ENCODE peak calls at places on chromosome 18, in ten cellular contexts. W is fibroblast of lung; R is activated CD4-positive, alpha-beta T cell treated with anti-CD3 and anti-CD28 coated beads for 4 hours; G is K562; B is A172; A is stimulated activated naive CD4-positive, alpha-beta T cell treated with Interleukin-2 at 50 U/mL for 16 hours; E is right cardiac atrium; N is HuH-7.5; U is NCI-H1092 treated with DMSO at 0.1 percent for 48 hours; F is astrocyte of the hippocampus. H is an unnamed sample.
A peak's percentile ranks its signal among the peaks of the same experiment; 100 is the strongest.

GRCh38 chr18:12165038-12165768 is 71.6 kb downstream of the ANKRD62 start:
- DNase-seq in B (no peak), G (no peak), N (no peak), E (no peak), W (no peak), U (no peak), R (no peak), A (no peak), F (no peak), H (no peak)

GRCh38 chr18:21453512-21453862 is 147.0 kb downstream of the ESCO1 start:
- DNase-seq in N (no peak), B (peak; percentile 51), W (no peak), A (no peak), G (no peak), R (no peak), F (peak; percentile 31), U (no peak), E (no peak), H (no peak)

GRCh38 chr18:46555724-46556123 is 101.3 kb downstream of the LOXHD1 start:
- DNase-seq in U (peak; percentile 21), A (no peak), F (no peak), G (peak; percentile 54), E (no peak), B (no peak), N (peak; percentile 28), W (no peak), R (no peak), H (no peak)

GRCh38 chr18:53764086-53764485 is 460.4 kb downstream of the MBD2 start:
- DNase-seq in N (no peak), U (no peak), R (no peak), F (no peak), E (no peak), G (no peak), W (no peak), A (no peak), B (no peak), H (no peak)

GRCh38 chr18:48222118-48222517 is 187.1 kb downstream of the ZBTB7C start:
- DNase-seq in W (peak; percentile 9), U (peak; percentile 97), E (no peak), G (no peak), A (no peak), N (no peak), R (no peak), F (peak; percentile 46), B (peak; percentile 17), H (no peak)

GRCh38 chr18:48662021-48662661 is 123.3 kb downstream of the CTIF start:
- DNase-seq in E (no peak), U (no peak), B (peak; percentile 19), A (no peak), N (peak; percentile 65), F (peak; percentile 65), W (peak; percentile 71), G (no peak), R (no peak), H (no peak)

GRCh38 chr18:46261799-46262198 is 157.6 kb downstream of the HAUS1 start:
- DNase-seq in A (no peak), E (no peak), W (no peak), F (no peak), U (no peak), N (no peak), G (no peak), B (no peak), R (no peak), H (no peak)

GRCh38 chr18:5417342-5417741 is 121.8 kb upstream of the ZBTB14 start:
- DNase-seq in W (peak; percentile 53), U (no peak), R (no peak), A (no peak), E (no peak), G (no peak), B (no peak), F (no peak), N (no peak), H (no peak)

GRCh38 chr18:51162617-51163016 is 34.9 kb downstream of the MEX3C start:
- DNase-seq in G (no peak), W (no peak), E (no peak), B (no peak), U (no peak), R (no peak), N (no peak), F (no peak), A (no peak), H (no peak)

GRCh38 chr18:21896732-21897336 is 156.2 kb downstream of the MIB1 start:
- DNase-seq in E (peak; percentile 70), U (no peak), F (no peak), N (no peak), G (peak; percentile 23), A (no peak), R (no peak), B (no peak), W (no peak), H (no peak)

GRCh38 chr18:48623468-48624220 is 84.8 kb downstream of the CTIF start:
- DNase-seq in N (no peak), R (no peak), A (no peak), F (peak; percentile 87), G (peak; percentile 11), W (peak; percentile 63), E (no peak), U (no peak), B (peak; percentile 60), H (no peak)

GRCh38 chr18:76619342-76620315 is 124.6 kb upstream of the ZNF516 start:
- DNase-seq in E (peak; percentile 81), A (no peak), F (peak; percentile 69), B (no peak), R (no peak), W (peak; percentile 76), G (no peak), U (peak; percentile 82), N (no peak), H (no peak)

GRCh38 chr18:12884521-12885323 is 685 bp upstream of the PTPN2 start:
- DNase-seq in N (peak; percentile 57), F (no peak), E (no peak), W (peak; percentile 18), B (no peak), G (no peak), U (no peak), R (no peak), A (no peak), H (no peak)

GRCh38 chr18:22166070-22166972 is 3.1 kb upstream of the GATA6 start:
- DNase-seq in W (peak; percentile 47), F (peak; percentile 42), A (no peak), E (peak; percentile 93), B (no peak), G (no peak), N (peak; percentile 66), R (no peak), U (no peak), H (no peak)

GRCh38 chr18:11553098-11553940 is 56.1 kb upstream of the SLC35G4 start:
- DNase-seq in A (no peak), U (peak; percentile 20), B (peak; percentile 53), E (no peak), W (peak; percentile 68), F (peak; percentile 78), G (peak; percentile 66), R (no peak), N (peak; percentile 70), H (no peak)

GRCh38 chr18:49690307-49690706 is 123.0 kb downstream of the ACAA2 start:
- DNase-seq in E (no peak), U (no peak), F (peak; percentile 81), N (no peak), A (no peak), R (no peak), W (peak; percentile 97), B (peak; percentile 68), G (no peak), H (no peak)

GRCh38 chr18:60975419-60975818 is 357.8 kb upstream of the CDH20 start:
- DNase-seq in A (no peak), G (no peak), E (no peak), R (no peak), B (no peak), U (no peak), W (no peak), F (no peak), N (no peak), H (no peak)

GRCh38 chr18:26458526-26459232 is 89.7 kb downstream of the KCTD1 start:
- DNase-seq in E (no peak), R (no peak), B (peak; percentile 49), N (no peak), U (no peak), A (no peak), F (peak; percentile 68), W (peak; percentile 64), G (no peak), H (no peak)

H was measured in activated CD4-positive, CD25-positive, alpha-beta regulatory T cell treated with anti-CD3 and anti-CD28 coated beads, Interleukin-2, amount 50 U/mL, for 16 hours.